ENCODE peak calls at places on chromosomes 12 and 14, in eight cellular contexts. M is WERI-Rb-1, P is transverse colon, X is Panc1, L is adrenal gland, N is A673, U is lower lobe of right lung, T is GM23248. R is an unnamed sample.

GRCh38 chr12:108338915-108339657 is at the start of gene CMKLR1:
- DNase-seq in M (no peak), P (peak; percentile 32), X (no peak), L (peak; percentile 29), N (peak; percentile 28), U (peak; percentile 57), T (peak; percentile 54), R (no peak)

GRCh38 chr14:71890541-71890940 is 41.7 kb upstream of the RGS6 start:
- DNase-seq in M (no peak), P (no peak), X (no peak), L (no peak), N (no peak), U (no peak), T (peak; percentile 30), R (no peak)

GRCh38 chr14:87990687-87991086 is 2.3 kb downstream of the GALC start:
- DNase-seq in M (no peak), P (no peak), X (no peak), L (no peak), N (no peak), U (no peak), T (no peak), R (no peak)

GRCh38 chr14:58298880-58299664 is 717 bp downstream of the ARID4A start:
- DNase-seq in M (peak; percentile 23), P (peak; percentile 45), X (no peak), L (peak; percentile 47), N (peak; percentile 23), U (peak; percentile 60), T (peak; percentile 55), R (no peak)

GRCh38 chr12:57852195-57852594 is 5.7 kb upstream of the CTDSP2 start:
- DNase-seq in M (no peak), P (no peak), X (no peak), L (no peak), N (no peak), U (no peak), T (no peak), R (no peak)

GRCh38 chr12:50110762-50111416 is 1.1 kb upstream of the COX14 start:
- DNase-seq in M (peak; percentile 18), P (peak; percentile 73), X (no peak), L (peak; percentile 80), N (peak; percentile 33), U (peak; percentile 83), T (peak; percentile 60), R (no peak)

GRCh38 chr12:75986001-75986739 is 45.4 kb downstream of the PHLDA1 start:
- DNase-seq in M (no peak), P (no peak), X (no peak), L (no peak), N (no peak), U (no peak), T (no peak), R (no peak)

GRCh38 chr12:6372403-6373003 is 2.9 kb downstream of the SCNN1A start:
- DNase-seq in M (peak; percentile 51), P (peak; percentile 56), X (peak; percentile 71), L (peak; percentile 58), N (peak; percentile 66), U (peak; percentile 76), T (peak; percentile 82), R (no peak)

GRCh38 chr12:47410383-47410782 is 295.4 kb downstream of the RPAP3 start:
- DNase-seq in M (no peak), P (no peak), X (no peak), L (no peak), N (no peak), U (no peak), T (no peak), R (no peak)

GRCh38 chr12:57241556-57242310 is 9.3 kb downstream of the STAC3 start:
- DNase-seq in M (no peak), P (no peak), X (no peak), L (no peak), N (no peak), U (no peak), T (peak; percentile 44), R (no peak)

GRCh38 chr12:89328483-89329030 is 23.7 kb downstream of the DUSP6 start:
- DNase-seq in M (no peak), P (no peak), X (no peak), L (no peak), N (no peak), U (no peak), T (no peak), R (no peak)

GRCh38 chr12:121970901-121971300 is 50.8 kb upstream of the BCL7A start:
- DNase-seq in M (no peak), P (no peak), X (no peak), L (peak; percentile 72), N (no peak), U (no peak), T (no peak), R (no peak)

GRCh38 chr12:109844983-109845841 is 12.0 kb upstream of the TRPV4 start:
- DNase-seq in M (peak; percentile 89), P (peak; percentile 91), X (peak; percentile 41), L (peak; percentile 91), N (peak; percentile 91), U (peak; percentile 94), T (peak; percentile 88), R (peak; percentile 27)

GRCh38 chr12:50786498-50787231 is 22.8 kb downstream of the ATF1 start:
- DNase-seq in M (no peak), P (no peak), X (peak; percentile 93), L (no peak), N (no peak), U (no peak), T (peak; percentile 94), R (peak; percentile 93)

GRCh38 chr14:80100681-80101080 is 110.6 kb downstream of the DIO2 start:
- DNase-seq in M (no peak), P (no peak), X (no peak), L (no peak), N (no peak), U (no peak), T (no peak), R (no peak)

GRCh38 chr14:29993148-29993547 is 65.5 kb upstream of the PRKD1 start:
- DNase-seq in M (no peak), P (no peak), X (no peak), L (no peak), N (no peak), U (no peak), T (no peak), R (no peak)
- H3K9me3 ChIP-seq in M (no peaks in the 10 kb centered on the region), P (no peaks in the 10 kb centered on the region), X (no peaks in the 10 kb centered on the region), L (no peaks in the 10 kb centered on the region), N (no peaks in the 10 kb centered on the region), U (no peaks in the 10 kb centered on the region), T (no peaks in the 10 kb centered on the region), R (no peaks in the 10 kb centered on the region)

GRCh38 chr12:115470526-115470925 is 786.6 kb upstream of the TBX3 start:
- DNase-seq in M (no peak), P (no peak), X (no peak), L (no peak), N (no peak), U (no peak), T (no peak), R (no peak)

GRCh38 chr12:115470977-115471376 is 787.0 kb upstream of the TBX3 start:
- DNase-seq in M (no peak), P (no peak), X (no peak), L (no peak), N (no peak), U (no peak), T (no peak), R (no peak)

GRCh38 chr12:115467531-115467930 is 783.6 kb upstream of the TBX3 start:
- DNase-seq in M (no peak), P (no peak), X (no peak), L (no peak), N (no peak), U (no peak), T (peak; percentile 52), R (no peak)

GRCh38 chr12:115466076-115466475 is 782.1 kb upstream of the TBX3 start:
- DNase-seq in M (no peak), P (no peak), X (no peak), L (no peak), N (no peak), U (no peak), T (no peak), R (no peak)

DNA sequence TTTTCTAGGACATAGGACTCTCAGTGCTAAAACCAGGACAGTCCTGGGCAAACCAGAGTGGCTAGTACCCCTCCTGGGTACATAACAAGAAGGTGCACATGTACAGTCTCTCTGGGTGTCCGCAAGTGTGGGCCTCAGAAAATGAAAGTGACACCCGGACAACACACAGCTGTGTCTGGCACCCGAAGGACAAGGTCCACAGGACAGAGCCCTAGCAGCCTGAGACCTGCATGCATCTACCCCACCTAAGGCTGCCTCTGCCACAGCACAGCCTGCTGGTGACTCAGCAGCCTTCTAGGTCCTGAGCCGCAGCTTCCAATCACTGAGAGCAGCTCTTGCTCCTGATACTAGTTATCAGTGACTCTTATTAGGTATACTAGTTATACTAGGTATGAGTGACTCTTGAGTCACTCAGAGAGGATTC is 784.1 kb upstream of the TBX3 start:
- DNase-seq in M (no peak), P (peak; percentile 67), X (no peak), L (peak; percentile 40), N (no peak), U (no peak), T (peak; percentile 16), R (no peak)
- H3K9me3 ChIP-seq in M (no peaks in the 10 kb centered on the region), P (no peaks in the 10 kb centered on the region), X (no peaks in the 10 kb centered on the region), L (no peaks in the 10 kb centered on the region), N (no peaks in the 10 kb centered on the region), U (no peaks in the 10 kb centered on the region), T (no peaks in the 10 kb centered on the region), R (no peaks in the 10 kb centered on the region)

DNA sequence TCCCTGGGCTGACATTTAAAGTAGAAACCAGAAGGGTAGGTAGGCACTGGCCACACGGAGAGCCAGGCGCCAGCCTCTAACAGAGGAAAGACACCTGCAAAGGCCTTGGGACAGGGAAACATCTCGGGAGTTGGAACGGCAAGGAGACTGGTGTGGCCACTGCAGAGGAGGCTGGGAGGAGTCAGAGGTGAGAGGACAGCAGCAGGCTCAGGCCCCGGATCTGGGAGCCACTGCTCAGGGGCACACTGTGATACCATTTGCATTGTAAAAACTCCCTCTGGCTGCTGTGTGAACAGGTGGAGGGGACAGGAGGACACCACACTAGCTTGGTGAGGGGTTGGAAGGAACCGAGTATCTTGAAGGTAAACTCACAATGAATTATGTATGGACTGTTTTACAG is 2.7 kb downstream of the ANHX start:
- DNase-seq in M (no peak), P (no peak), X (no peak), L (no peak), N (no peak), U (no peak), T (no peak), R (no peak)
- H3K9me3 ChIP-seq in M (peaks cover 34% of the 10 kb centered on the region), P (no peaks in the 10 kb centered on the region), X (peaks cover 2% of the 10 kb centered on the region), L (no peaks in the 10 kb centered on the region), N (peaks cover 13% of the 10 kb centered on the region), U (no peaks in the 10 kb centered on the region), T (no peaks in the 10 kb centered on the region), R (peaks cover 94% of the 10 kb centered on the region)

GRCh38 chr14:102589761-102590290 is 2.6 kb upstream of the RCOR1 start:
- DNase-seq in M (no peak), P (no peak), X (no peak), L (no peak), N (no peak), U (no peak), T (no peak), R (no peak)

GRCh38 chr14:102591944-102592772 is at the start of gene RCOR1:
- DNase-seq in M (peak; percentile 98), P (peak; percentile 99), X (peak; percentile 30), L (peak; percentile 98), N (peak; percentile 98), U (peak; percentile 99), T (peak; percentile 99), R (peak; percentile 94)

GRCh38 chr14:102588821-102589220 is 3.6 kb upstream of the RCOR1 start:
- DNase-seq in M (no peak), P (no peak), X (no peak), L (no peak), N (no peak), U (no peak), T (no peak), R (no peak)

GRCh38 chr14:102591372-102591943 is 991 bp upstream of the RCOR1 start:
- DNase-seq in M (peak; percentile 18), P (peak; percentile 52), X (no peak), L (peak; percentile 45), N (peak; percentile 56), U (peak; percentile 58), T (peak; percentile 54), R (no peak)

GRCh38 chr14:102590667-102591099 is 1.8 kb upstream of the RCOR1 start:
- DNase-seq in M (peak; percentile 73), P (peak; percentile 26), X (no peak), L (peak; percentile 42), N (no peak), U (peak; percentile 55), T (peak; percentile 66), R (no peak)
- H3K9me3 ChIP-seq in M (no peaks in the 10 kb centered on the region), P (no peaks in the 10 kb centered on the region), X (no peaks in the 10 kb centered on the region), L (no peaks in the 10 kb centered on the region), N (no peaks in the 10 kb centered on the region), U (no peaks in the 10 kb centered on the region), T (no peaks in the 10 kb centered on the region), R (no peaks in the 10 kb centered on the region)

R was measured in AG04450.